ENCODE peak calls at places on chromosomes 7 and 10, in six cellular contexts. H is choroid plexus epithelial cell, T is MM.1S, U is CD14-positive monocyte, K is tibial artery, L is ovary. M is an unnamed sample.

GRCh38 chr10:80168679-80169380 is 36.3 kb downstream of the PLAC9 start:
- DNase-seq in H (no peak), T (peak), U (peak), K (peak), L (no peak), M (no peak)

GRCh38 chr7:43535031-43535451 is 47.9 kb upstream of the STK17A start:
- DNase-seq in H (peak), T (no peak), U (no peak), K (no peak), L (no peak), M (no peak)

GRCh38 chr7:76310102-76310957 is 7.9 kb downstream of the HSPB1 start:
- DNase-seq in H (no peak), T (no peak), U (no peak), K (no peak), L (no peak), M (no peak)

GRCh38 chr7:53531-53930 is 138.8 kb upstream of the FAM20C start:
- DNase-seq in H (no peak), T (no peak), U (no peak), K (no peak), L (no peak), M (no peak)

GRCh38 chr7:132430863-132431822 is 145.1 kb downstream of the PLXNA4 start:
- DNase-seq in H (peak), T (no peak), U (no peak), K (no peak), L (no peak), M (no peak)

GRCh38 chr7:133504825-133505224 is 251.9 kb downstream of the EXOC4 start:
- DNase-seq in H (peak), T (no peak), U (no peak), K (no peak), L (no peak), M (no peak)

GRCh38 chr7:81457858-81458522 is 311.9 kb downstream of the HGF start:
- DNase-seq in H (peak), T (peak), U (no peak), K (no peak), L (no peak), M (no peak)

GRCh38 chr7:2309889-2310331 is 4.3 kb downstream of the SNX8 start:
- DNase-seq in H (peak), T (no peak), U (no peak), K (no peak), L (no peak), M (no peak)

GRCh38 chr7:130063036-130063435 is 7.3 kb upstream of the KLHDC10 start:
- DNase-seq in H (peak), T (peak), U (no peak), K (no peak), L (no peak), M (peak)

GRCh38 chr10:454860-455259 is 234.6 kb downstream of the DIP2C start:
- DNase-seq in H (peak), T (no peak), U (no peak), K (peak), L (peak), M (no peak)

GRCh38 chr10:3999642-4000041 is 214.6 kb upstream of the KLF6 start:
- DNase-seq in H (no peak), T (no peak), U (no peak), K (no peak), L (no peak), M (no peak)

GRCh38 chr10:91493313-91493712 is 83.2 kb downstream of the HECTD2 start:
- DNase-seq in H (peak), T (peak), U (no peak), K (no peak), L (no peak), M (no peak)

GRCh38 chr10:29563420-29564035 is 71.2 kb downstream of the SVIL start:
- DNase-seq in H (no peak), T (no peak), U (no peak), K (no peak), L (no peak), M (no peak)

GRCh38 chr7:5229451-5230271 is 39.6 kb downstream of the WIPI2 start:
- DNase-seq in H (no peak), T (no peak), U (no peak), K (no peak), L (no peak), M (no peak)

GRCh38 chr10:86711957-86712708 is 43.8 kb downstream of the LDB3 start:
- DNase-seq in H (peak), T (peak), U (peak), K (peak), L (peak), M (no peak)

DNA sequence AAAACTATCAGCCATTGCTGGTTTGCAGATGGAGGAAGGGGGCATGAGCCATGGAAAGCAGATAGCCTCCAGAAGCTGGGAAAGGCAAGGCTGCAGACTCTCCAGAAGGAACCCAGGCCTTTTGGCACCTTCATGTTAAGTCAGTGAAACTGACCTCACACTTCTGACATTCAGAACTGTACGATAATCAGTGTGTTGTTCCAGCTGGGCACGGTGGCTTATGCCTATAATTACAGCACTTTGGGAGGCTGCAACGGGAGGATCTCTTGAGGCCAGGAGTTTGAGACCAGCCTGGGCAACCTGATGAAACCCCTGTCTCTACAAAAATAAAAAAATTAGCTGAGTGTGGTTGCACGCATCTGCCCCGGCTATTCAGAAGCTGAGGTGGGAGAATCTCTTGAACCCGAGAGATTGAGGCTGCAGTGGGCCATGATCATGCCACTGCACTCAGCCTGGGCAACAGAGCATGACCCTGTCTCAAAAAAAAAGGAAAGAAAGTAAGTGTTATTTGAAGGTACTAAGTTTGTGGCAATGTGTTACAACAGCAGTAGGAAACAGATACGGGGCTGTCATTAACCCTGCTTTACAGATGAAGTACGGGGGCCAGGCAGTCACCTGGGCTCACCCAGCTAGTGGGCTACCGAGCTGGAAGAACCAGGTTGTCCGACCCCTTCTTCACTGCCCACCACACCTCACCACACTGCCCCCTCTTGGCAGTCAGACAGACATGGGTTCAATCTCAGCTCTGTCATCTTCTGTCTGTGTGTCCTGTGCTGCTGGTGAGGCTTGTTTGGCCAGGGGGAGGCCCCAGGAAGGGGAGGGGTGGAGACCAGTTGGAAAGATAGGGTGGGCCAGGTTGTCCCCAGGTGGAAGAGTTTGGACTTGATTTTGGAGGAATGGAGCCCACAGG is 18.3 kb downstream of the CHST3 start:
- DNase-seq in H (no peak), T (no peak), U (no peak), K (peak), L (peak), M (no peak)
- TF ChIP-seq CTCF in H (no peak), T (no peak), U (no peak), K (no peak), L (no peak), M (no peak)

DNA sequence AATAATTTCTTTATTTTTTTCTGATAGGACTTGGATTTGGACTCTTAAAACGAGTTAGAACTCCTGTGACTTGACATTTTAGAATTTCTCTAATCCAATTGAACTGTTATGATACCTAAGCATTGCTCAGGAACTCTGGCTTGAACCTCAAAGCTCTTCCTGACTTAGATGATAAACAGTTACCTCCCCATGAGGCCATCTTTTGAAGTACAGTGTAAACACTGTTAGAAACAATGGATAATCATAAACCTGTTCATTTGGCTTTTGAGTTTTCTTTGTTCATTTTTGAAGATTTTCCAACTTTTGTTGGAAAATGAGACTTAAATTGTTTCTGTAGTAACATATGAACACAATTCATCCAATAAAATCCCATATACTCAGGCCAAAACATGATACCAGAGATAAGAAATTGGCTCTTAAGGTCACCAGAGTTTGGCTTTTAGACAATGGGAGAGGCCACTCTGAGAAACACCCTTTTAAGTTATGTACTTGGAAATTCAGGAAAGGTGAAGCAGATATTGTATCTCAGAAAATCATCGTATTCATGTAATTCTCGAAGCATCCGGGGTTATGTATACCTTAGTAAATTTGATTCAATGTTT is 59.6 kb downstream of the RUNDC3B start:
- DNase-seq in H (no peak), T (no peak), U (no peak), K (no peak), L (no peak), M (no peak)
- TF ChIP-seq CTCF in H (no peak), T (no peak), U (no peak), K (no peak), L (no peak), M (no peak)

DNA sequence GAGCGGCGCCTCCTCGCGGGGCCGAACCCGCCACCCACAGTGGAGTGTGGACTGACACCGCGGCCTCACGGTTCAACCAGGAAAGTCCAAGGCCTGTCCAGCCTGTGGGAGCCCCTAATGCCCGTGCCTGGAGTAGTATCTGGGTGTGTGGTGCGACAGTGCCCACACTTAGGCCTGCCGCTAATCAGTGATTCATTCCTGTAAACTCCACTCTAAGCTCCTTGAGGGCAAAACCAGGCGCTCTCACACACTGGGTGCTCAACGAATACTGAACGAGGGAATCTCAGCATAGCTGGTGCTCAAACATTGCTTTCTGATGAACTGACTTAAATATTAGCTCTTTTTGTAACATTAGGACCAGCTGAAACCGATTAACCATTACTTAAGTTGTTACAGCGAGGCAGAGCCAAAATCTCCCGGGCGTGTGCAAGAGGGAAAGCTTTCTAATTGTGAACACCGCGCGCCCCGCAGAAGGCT is 573 bp upstream of the GSDME start:
- DNase-seq in H (peak), T (no peak), U (no peak), K (no peak), L (peak), M (no peak)
- TF ChIP-seq CTCF in H (no peak), T (no peak), U (no peak), K (no peak), L (no peak), M (no peak)

GRCh38 chr7:85750454-85750949 is 563.6 kb upstream of the SEMA3D start:
- DNase-seq in H (peak), T (peak), U (no peak), K (no peak), L (no peak), M (peak)
- TF ChIP-seq CTCF in H (peak), T (peak), U (peak), K (peak), L (no peak), M (peak)

GRCh38 chr10:78438094-78438906 is 404.6 kb downstream of the RPS24 start:
- DNase-seq in H (no peak), T (no peak), U (no peak), K (peak), L (peak), M (peak)
- TF ChIP-seq CTCF in H (peak), T (peak), U (no peak), K (no peak), L (no peak), M (no peak)

DNA sequence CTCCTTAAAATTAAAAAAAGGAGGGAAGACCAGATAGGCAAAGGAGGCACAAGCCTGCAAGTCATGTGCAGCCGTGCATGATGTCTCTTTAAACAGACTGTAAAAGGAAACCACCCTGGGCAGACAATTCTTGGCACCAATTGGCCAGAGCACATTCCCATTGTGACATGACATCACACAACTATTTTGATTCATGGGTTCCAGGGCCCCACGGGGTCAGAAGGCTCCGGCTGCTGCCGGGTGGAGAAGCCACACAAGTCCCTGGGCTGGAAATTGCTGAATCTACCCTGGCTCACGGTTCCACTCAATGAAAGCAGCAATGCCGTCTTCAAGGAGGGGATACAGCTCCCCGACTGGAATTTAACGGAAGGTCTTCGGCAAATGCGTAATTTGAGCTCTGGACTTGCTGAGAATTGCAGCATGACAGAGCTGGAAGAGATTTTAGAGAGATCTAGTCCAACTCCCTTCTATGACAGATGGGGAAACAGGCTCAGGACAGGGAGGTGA is 140.5 kb downstream of the PRKAG2 start:
- DNase-seq in H (peak), T (no peak), U (no peak), K (peak), L (peak), M (no peak)
- TF ChIP-seq CTCF in H (peak), T (no peak), U (no peak), K (no peak), L (peak), M (no peak)

DNA sequence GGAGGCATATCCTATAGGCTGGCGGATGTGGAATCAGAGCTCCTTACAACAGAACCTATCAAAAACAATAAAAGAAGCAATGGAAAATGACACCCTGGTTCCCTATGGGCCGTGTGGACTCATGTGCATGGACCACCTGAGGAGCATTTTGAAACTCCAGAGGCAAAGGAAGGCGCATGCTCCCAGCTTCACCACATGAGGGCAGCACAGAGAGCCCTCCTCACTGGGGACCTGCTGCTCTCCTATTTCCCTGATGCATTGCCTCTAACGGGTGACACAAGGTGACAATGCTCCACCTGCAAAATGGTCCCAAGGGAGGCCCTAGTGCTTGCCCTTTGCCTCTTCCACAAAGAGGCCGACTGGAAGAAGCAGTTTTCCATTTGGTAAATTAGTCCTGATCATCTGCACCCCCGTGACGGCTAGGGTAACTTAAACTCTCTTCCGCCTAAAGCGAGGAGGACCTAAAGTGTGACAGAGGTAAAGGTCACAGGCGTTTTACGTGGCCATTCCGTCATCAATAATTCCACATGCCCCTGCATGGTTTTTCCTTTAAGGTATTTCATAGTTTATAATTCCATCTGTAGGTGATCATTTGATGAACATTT is 67.7 kb downstream of the GPAM start:
- DNase-seq in H (peak), T (peak), U (no peak), K (no peak), L (no peak), M (peak)
- TF ChIP-seq CTCF in H (peak), T (peak), U (peak), K (peak), L (no peak), M (peak)

DNA sequence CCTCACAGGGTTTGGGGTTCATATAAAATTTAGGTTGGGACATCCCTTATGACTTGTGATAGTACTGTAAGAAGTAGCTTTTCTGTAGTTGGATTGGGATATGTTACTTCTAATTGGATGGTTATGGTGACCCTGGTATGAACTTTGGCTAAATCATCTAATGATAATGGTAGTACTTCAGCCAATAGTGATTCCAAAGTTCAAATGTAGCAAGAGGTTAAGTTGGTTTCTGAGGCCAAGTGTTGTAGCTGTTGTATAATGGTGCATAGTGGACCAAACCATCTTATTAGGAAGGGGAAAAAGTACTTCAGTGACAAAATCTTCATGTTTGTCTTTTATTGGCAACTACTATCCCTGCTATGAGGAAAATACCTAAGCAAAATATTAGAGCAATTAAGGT is 542.1 kb upstream of the IGFBP3 start:
- DNase-seq in H (no peak), T (no peak), U (no peak), K (no peak), L (no peak), M (no peak)
- TF ChIP-seq CTCF in H (no peak), T (no peak), U (no peak), K (no peak), L (no peak), M (no peak)

M was measured in HL-60.